ENCODE peak calls at places on chromosome 1, in five cellular contexts. One of them, this sample, is unnamed.

GRCh38 chr1:157352817-157353408 is 199.4 kb downstream of the FCRL5 start:
- DNase-seq in K562: no peak
- DNase-seq in HepG2: no peak
- DNase-seq in H1: no peak
- DNase-seq in GM12878: no peak
- DNase-seq in this sample: no peak

GRCh38 chr1:39685071-39685470 is 6.2 kb downstream of the HPCAL4 start:
- DNase-seq in K562: no peak
- DNase-seq in GM12878: no peak
- DNase-seq in HepG2: no peak
- DNase-seq in H1: no peak
- DNase-seq in this sample: no peak

GRCh38 chr1:224343679-224344078 is 13.0 kb upstream of the CNIH4 start:
- DNase-seq in K562: no peak
- DNase-seq in GM12878: no peak
- DNase-seq in H1: no peak
- DNase-seq in HepG2: no peak
- DNase-seq in this sample: no peak

GRCh38 chr1:154741747-154742495 is 128.2 kb downstream of the KCNN3 start:
- DNase-seq in GM12878: no peak
- DNase-seq in K562: peak; percentile 28
- DNase-seq in HepG2: peak; percentile 63
- DNase-seq in H1: peak; percentile 85
- DNase-seq in this sample: peak; percentile 83

GRCh38 chr1:67053535-67053784 is 488 bp downstream of the SLC35D1 start:
- DNase-seq in HepG2: peak; percentile 54
- DNase-seq in H1: peak; percentile 69
- DNase-seq in GM12878: no peak
- DNase-seq in K562: peak; percentile 73
- DNase-seq in this sample: no peak

GRCh38 chr1:238675241-238675640 is 711.1 kb upstream of the CHRM3 start:
- DNase-seq in GM12878: no peak
- DNase-seq in K562: no peak
- DNase-seq in H1: no peak
- DNase-seq in HepG2: no peak
- DNase-seq in this sample: no peak

GRCh38 chr1:165717918-165718515 is 19.7 kb upstream of the ALDH9A1 start:
- DNase-seq in K562: peak; percentile 77
- DNase-seq in H1: peak; percentile 64
- DNase-seq in HepG2: peak; percentile 69
- DNase-seq in GM12878: no peak
- DNase-seq in this sample: peak; percentile 55

GRCh38 chr1:152225678-152226077 is 1.7 kb upstream of the HRNR start:
- DNase-seq in GM12878: no peak
- DNase-seq in H1: no peak
- DNase-seq in HepG2: no peak
- DNase-seq in K562: no peak
- DNase-seq in this sample: no peak

GRCh38 chr1:108595510-108595909 is 35.6 kb downstream of the EEIG2 start:
- DNase-seq in K562: no peak
- DNase-seq in HepG2: no peak
- DNase-seq in H1: no peak
- DNase-seq in GM12878: no peak
- DNase-seq in this sample: no peak

GRCh38 chr1:223745731-223746130 is 33.4 kb downstream of the CAPN2 start:
- DNase-seq in GM12878: no peak
- DNase-seq in H1: no peak
- DNase-seq in HepG2: no peak
- DNase-seq in K562: no peak
- DNase-seq in this sample: no peak

GRCh38 chr1:152441756-152442155 is 27.7 kb upstream of the CRNN start:
- DNase-seq in GM12878: no peak
- DNase-seq in HepG2: no peak
- DNase-seq in H1: no peak
- DNase-seq in K562: no peak
- DNase-seq in this sample: no peak

GRCh38 chr1:32055426-32055825 is 17.3 kb upstream of the TMEM39B start:
- DNase-seq in H1: no peak
- DNase-seq in GM12878: no peak
- DNase-seq in HepG2: no peak
- DNase-seq in K562: no peak
- DNase-seq in this sample: no peak

GRCh38 chr1:213418268-213419068 is 367.4 kb downstream of the RPS6KC1 start:
- DNase-seq in GM12878: no peak
- DNase-seq in H1: no peak
- DNase-seq in HepG2: no peak
- DNase-seq in K562: no peak
- DNase-seq in this sample: peak; percentile 26

GRCh38 chr1:228317891-228318810 is 88.5 kb downstream of the TRIM11 start:
- DNase-seq in K562: no peak
- DNase-seq in HepG2: no peak
- DNase-seq in H1: no peak
- DNase-seq in GM12878: no peak
- DNase-seq in this sample: no peak
- TF ChIP-seq ATF2 in K562: no peak
- TF ChIP-seq ATF2 in HepG2: no peak
- TF ChIP-seq ATF2 in H1: no peak
- TF ChIP-seq ATF2 in GM12878: no peak
- TF ChIP-seq ATF2 in this sample: no peak

GRCh38 chr1:240109130-240109529 is 17.4 kb downstream of the FMN2 start:
- DNase-seq in K562: no peak
- DNase-seq in H1: no peak
- DNase-seq in GM12878: no peak
- DNase-seq in HepG2: no peak
- DNase-seq in this sample: no peak

GRCh38 chr1:240109920-240110685 is 18.4 kb downstream of the FMN2 start:
- DNase-seq in H1: no peak
- DNase-seq in GM12878: no peak
- DNase-seq in HepG2: no peak
- DNase-seq in K562: no peak
- DNase-seq in this sample: no peak

GRCh38 chr1:240114222-240114621 is 22.5 kb downstream of the FMN2 start:
- DNase-seq in HepG2: no peak
- DNase-seq in H1: no peak
- DNase-seq in K562: no peak
- DNase-seq in GM12878: no peak
- DNase-seq in this sample: no peak

GRCh38 chr1:240115831-240116230 is 24.1 kb downstream of the FMN2 start:
- DNase-seq in H1: no peak
- DNase-seq in K562: no peak
- DNase-seq in HepG2: no peak
- DNase-seq in GM12878: no peak
- DNase-seq in this sample: no peak

DNA sequence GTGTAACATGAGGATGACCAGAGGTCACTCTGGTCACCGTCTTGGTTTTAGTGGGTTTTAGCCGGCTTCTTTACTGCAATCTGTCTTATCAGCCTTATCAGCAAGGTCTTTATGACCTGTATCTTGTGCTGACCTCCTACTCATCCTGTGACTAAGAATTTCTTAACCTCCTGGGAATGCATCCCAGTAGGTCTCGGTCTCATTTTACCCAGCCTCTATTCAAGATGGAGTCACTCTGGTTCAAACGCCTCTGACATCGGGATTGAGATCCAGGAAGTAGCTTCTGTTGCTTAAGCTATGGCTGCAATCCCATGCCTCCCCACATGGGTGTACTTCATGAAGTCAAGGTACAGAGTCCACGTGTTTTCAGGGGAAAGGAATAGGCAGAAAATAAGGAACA is 19.9 kb downstream of the FMN2 start:
- DNase-seq in GM12878: no peak
- DNase-seq in H1: no peak
- DNase-seq in HepG2: no peak
- DNase-seq in K562: no peak
- DNase-seq in this sample: no peak
- TF ChIP-seq ATF2 in GM12878: no peak
- TF ChIP-seq ATF2 in H1: no peak
- TF ChIP-seq ATF2 in HepG2: no peak
- TF ChIP-seq ATF2 in K562: no peak
- TF ChIP-seq ATF2 in this sample: no peak

DNA sequence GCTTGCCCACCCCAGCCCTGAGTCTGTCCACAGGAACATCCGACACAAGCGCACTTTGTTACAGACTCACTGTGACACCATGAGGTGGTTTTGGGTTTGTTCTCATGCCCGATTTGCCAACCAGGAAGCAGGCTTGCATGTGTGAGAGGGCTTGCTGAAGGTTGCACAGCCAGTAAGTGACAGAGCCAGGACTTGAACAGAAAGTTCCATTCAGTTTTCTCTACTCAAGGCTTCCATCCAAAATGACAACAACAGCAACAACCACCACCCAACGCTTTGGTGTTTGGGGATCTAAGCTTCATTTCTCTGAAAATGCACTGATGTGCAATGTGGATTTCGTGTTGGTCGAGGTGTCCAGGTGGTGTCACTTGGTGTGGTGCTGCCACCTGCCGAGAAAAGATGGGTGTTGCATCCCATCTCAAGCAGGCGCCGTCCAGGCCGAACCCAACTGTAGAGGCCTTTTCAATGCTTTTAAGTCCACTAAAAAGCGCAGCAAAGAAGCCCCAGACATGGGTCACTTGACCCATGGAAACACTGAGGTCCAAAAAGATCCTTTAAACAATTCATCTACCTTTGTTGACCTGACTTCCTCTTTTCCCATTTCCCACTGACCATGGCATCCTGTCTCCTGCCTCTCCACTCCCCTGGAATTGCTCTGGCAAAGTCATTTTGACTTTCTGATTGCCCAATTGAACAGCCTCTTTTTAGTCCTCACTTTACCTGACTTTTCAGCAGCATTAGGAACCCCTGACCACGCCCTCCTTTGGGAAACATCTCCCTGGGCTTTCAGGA is 12.2 kb downstream of the CITED4 start:
- DNase-seq in HepG2: peak; percentile 43
- DNase-seq in H1: peak; percentile 89
- DNase-seq in GM12878: peak; percentile 62
- DNase-seq in K562: peak; percentile 89
- DNase-seq in this sample: peak; percentile 77
- TF ChIP-seq ATF2 in HepG2: no peak
- TF ChIP-seq ATF2 in H1: no peak
- TF ChIP-seq ATF2 in GM12878: no peak
- TF ChIP-seq ATF2 in K562: no peak
- TF ChIP-seq ATF2 in this sample: no peak

DNA sequence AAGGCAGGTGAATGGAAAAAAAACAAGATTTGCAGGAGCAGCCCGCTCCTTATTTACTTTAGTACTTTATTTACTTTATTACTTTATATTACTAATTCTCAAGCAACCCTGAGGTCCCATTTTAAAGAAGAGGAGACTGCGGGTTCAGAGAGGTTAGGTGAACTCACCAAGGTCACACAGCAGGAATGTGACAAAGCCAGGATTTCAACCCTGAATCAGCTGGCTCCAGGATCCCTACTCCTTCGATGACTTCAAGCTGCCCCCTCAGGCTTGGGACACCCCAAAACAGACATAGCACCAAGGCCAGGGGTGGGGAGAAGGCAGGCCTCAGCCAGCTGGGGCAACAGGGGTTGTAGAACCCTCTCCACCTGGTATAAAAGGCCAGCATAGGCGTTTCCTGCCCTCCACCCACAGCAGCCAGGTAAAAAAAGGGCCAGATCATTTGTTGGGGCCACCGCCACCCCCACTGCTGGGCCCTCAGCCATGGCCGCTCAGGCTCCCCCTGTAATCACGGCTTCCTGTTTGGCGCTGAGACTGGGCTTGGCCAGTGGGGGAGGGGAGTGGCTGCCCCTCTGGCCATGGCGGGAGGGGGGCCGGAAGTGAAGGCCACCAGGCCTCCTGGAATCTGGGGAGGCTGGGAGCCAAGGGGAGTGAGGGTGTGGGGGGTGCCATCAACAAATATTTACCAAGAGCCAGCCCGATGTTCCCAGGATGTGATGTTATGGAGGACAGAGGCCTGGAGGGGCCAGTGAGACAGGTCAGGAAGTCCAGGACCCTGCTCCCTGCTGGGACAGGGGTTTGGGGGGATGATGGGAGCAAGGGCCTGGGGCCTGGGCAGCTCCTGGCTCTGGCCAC is 6.5 kb downstream of the SDC3 start:
- DNase-seq in H1: no peak
- DNase-seq in GM12878: no peak
- DNase-seq in K562: peak; percentile 48
- DNase-seq in HepG2: peak; percentile 48
- DNase-seq in this sample: no peak
- TF ChIP-seq ATF2 in H1: no peak
- TF ChIP-seq ATF2 in GM12878: no peak
- TF ChIP-seq ATF2 in K562: no peak
- TF ChIP-seq ATF2 in HepG2: no peak
- TF ChIP-seq ATF2 in this sample: no peak

DNA sequence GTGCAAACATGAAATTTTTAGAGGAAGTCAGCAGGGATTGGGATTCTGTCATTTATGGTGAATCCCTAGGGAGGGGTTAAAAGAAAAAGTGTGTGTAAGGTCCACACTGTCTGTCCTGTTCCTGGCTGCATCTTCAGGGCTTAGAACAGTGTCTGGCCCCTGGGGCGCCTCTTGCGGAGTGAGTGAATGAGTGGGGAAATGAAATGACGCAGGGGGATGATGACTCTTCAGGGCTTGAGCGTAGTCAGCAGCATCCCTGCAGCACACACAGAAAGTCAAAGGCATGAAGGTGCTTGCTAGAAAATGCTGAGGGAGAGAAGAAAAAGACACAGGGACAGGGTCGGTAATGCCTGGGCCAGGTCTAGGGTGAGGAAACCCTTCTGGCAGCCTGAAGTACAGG is 57.8 kb downstream of the PGBD5 start:
- DNase-seq in GM12878: no peak
- DNase-seq in H1: no peak
- DNase-seq in HepG2: no peak
- DNase-seq in K562: no peak
- DNase-seq in this sample: no peak
- TF ChIP-seq ATF2 in GM12878: no peak
- TF ChIP-seq ATF2 in H1: no peak
- TF ChIP-seq ATF2 in HepG2: no peak
- TF ChIP-seq ATF2 in K562: no peak
- TF ChIP-seq ATF2 in this sample: no peak

DNA sequence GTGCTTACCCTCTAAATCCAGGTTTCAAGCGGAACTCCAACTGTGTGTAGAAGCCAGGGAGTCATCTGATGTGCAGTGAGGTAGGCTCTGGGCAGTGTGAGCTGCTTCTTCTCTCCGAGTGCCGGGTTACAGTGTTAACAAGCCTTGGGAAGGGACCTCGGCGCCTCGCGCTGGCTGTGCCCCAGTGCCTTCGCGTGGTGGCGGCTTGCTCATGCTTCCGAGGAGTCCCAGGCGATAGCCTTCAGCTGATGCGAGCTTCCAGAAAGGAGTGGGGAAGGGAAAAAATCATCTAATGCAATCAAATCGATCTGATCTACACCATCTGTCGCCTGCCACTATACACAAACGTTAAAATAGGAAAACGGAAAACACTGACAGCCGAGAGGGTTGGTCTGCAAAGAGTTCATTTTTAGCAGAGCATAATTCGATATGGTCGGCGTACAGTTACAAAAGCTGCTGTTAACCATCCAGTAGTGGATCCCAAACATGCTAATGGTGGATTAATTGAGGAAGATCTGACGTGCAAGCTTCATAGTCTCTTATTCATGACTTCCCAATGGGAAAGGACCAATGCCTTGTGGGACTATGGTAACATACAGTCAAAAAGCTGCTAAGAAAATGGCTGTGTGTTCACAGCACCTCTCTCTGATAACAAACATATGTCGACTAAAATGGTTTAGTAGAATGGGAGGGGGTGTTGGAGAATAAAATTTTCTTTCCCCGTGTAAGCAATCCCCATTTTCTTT is 128.7 kb upstream of the DPYD start:
- DNase-seq in K562: no peak
- DNase-seq in H1: peak; percentile 59
- DNase-seq in GM12878: no peak
- DNase-seq in HepG2: no peak
- DNase-seq in this sample: peak; percentile 36
- TF ChIP-seq ATF2 in K562: no peak
- TF ChIP-seq ATF2 in H1: no peak
- TF ChIP-seq ATF2 in GM12878: no peak
- TF ChIP-seq ATF2 in HepG2: no peak
- TF ChIP-seq ATF2 in this sample: no peak